ENCODE peak calls at places on chromosomes 4 and X, in seven cellular contexts. S, V, D, M, P, Q and T are unnamed samples.

GRCh38 chrX:107718156-107718621 is 57.4 kb downstream of the TSC22D3 start:
- DNase-seq in S (peak), V (peak), D (peak), M (peak), P (peak), Q (peak), T (peak)

GRCh38 chrX:23387826-23388225 is 53.2 kb downstream of the PTCHD1 start:
- DNase-seq in S (no peak), V (peak), D (no peak), M (peak), P (no peak), Q (no peak), T (peak)

GRCh38 chrX:34288782-34289181 is 156.7 kb upstream of the FAM47A start:
- DNase-seq in S (no peak), V (no peak), D (no peak), M (no peak), P (no peak), Q (no peak), T (no peak)

GRCh38 chr4:60611762-60612496 is 588.2 kb upstream of the ADGRL3 start:
- DNase-seq in S (peak), V (peak), D (no peak), M (peak), P (no peak), Q (no peak), T (no peak)

GRCh38 chr4:165088366-165088765 is 24.3 kb downstream of the TMEM192 start:
- DNase-seq in S (no peak), V (no peak), D (no peak), M (no peak), P (no peak), Q (no peak), T (no peak)

GRCh38 chr4:120921456-120922389 is 803 bp downstream of the PRDM5 start:
- DNase-seq in S (peak), V (peak), D (peak), M (peak), P (no peak), Q (peak), T (peak)

GRCh38 chr4:145785391-145786008 is 105.6 kb downstream of the C4orf51 start:
- DNase-seq in S (no peak), V (no peak), D (no peak), M (no peak), P (no peak), Q (no peak), T (no peak)

GRCh38 chrX:17788439-17788838 is 51.1 kb downstream of the SCML1 start:
- DNase-seq in S (peak), V (peak), D (peak), M (peak), P (peak), Q (peak), T (peak)

GRCh38 chr4:117777721-117778120 is 256.6 kb upstream of the NDST3 start:
- DNase-seq in S (no peak), V (no peak), D (no peak), M (no peak), P (no peak), Q (no peak), T (no peak)

GRCh38 chr4:149280886-149281285 is 534.8 kb downstream of the IQCM start:
- DNase-seq in S (peak), V (no peak), D (no peak), M (no peak), P (no peak), Q (no peak), T (no peak)

GRCh38 chr4:25117274-25117673 is 43.0 kb downstream of the SEPSECS start:
- DNase-seq in S (no peak), V (no peak), D (no peak), M (no peak), P (no peak), Q (no peak), T (no peak)

GRCh38 chr4:107349266-107349665 is 313.2 kb upstream of the DKK2 start:
- DNase-seq in S (no peak), V (peak), D (no peak), M (no peak), P (no peak), Q (no peak), T (peak)

GRCh38 chr4:81164623-81165416 is 50.2 kb downstream of the PRKG2 start:
- DNase-seq in S (peak), V (no peak), D (no peak), M (peak), P (no peak), Q (no peak), T (no peak)

GRCh38 chrX:110301194-110301593 is 16.7 kb downstream of the AMMECR1 start:
- DNase-seq in S (no peak), V (peak), D (no peak), M (no peak), P (no peak), Q (no peak), T (no peak)

DNA sequence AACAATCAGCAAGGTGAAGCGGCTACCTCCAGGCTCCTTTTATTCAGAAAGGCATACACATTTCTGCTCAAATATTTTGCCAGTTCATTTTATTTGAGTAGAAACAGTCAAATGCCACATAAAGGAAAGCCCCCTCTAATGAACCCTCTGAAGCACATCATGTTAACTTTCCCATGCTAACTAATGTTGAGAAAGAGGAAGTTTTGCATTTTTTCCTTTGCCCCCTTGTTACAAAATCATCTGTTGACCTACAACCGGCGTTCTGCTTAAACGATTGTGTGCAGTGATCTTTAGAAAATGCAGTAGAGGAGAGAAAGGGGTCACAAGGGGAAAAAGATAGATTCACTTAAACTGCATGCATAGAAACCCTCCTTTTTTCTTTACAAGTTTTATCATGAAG is 25.2 kb upstream of the ATXN3L start:
- DNase-seq in S (no peak), V (no peak), D (no peak), M (no peak), P (no peak), Q (no peak), T (no peak)
- H2BK5ac ChIP-seq in S (no peak), V (no peak), D (no peak), M (no peak), P (no peak), Q (no peak), T (no peak)

GRCh38 chr4:151534195-151534594 is 125.2 kb downstream of the FHIP1A start:
- DNase-seq in S (no peak), V (no peak), D (no peak), M (no peak), P (no peak), Q (no peak), T (no peak)
- H2BK5ac ChIP-seq in S (no peak), V (no peak), D (no peak), M (no peak), P (no peak), Q (no peak), T (no peak)

DNA sequence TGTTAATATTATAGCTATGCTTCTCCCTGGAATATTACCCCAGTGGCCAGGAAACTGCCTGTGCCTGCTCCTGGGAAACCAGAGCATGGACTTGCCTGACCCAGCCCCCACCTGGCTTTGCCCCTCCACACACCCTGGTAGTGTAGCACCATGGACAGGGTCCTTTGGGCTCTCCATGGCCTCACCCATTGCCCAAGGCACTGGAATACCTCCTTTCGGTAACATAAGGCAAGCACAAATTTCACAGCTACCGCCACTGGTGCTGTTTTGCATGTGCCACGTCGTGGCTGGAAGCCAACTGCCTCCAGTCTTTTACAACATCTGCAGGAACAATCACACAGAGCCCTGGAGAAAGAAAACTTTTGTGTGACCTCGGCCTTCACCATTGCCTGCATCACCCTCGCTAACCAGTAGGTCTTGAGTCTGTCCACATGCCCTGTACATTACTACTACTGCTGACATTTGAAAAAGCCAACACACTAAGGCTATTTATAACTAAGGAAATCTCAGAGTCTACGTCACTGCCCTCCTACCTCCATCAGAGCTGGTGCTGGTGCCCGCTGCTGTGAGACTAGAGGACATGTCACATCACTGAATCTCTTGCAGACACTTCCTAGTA is 47.7 kb downstream of the HPGD start:
- DNase-seq in S (no peak), V (peak), D (peak), M (peak), P (no peak), Q (no peak), T (no peak)
- H2BK5ac ChIP-seq in S (no peak), V (no peak), D (no peak), M (no peak), P (no peak), Q (no peak), T (no peak)

DNA sequence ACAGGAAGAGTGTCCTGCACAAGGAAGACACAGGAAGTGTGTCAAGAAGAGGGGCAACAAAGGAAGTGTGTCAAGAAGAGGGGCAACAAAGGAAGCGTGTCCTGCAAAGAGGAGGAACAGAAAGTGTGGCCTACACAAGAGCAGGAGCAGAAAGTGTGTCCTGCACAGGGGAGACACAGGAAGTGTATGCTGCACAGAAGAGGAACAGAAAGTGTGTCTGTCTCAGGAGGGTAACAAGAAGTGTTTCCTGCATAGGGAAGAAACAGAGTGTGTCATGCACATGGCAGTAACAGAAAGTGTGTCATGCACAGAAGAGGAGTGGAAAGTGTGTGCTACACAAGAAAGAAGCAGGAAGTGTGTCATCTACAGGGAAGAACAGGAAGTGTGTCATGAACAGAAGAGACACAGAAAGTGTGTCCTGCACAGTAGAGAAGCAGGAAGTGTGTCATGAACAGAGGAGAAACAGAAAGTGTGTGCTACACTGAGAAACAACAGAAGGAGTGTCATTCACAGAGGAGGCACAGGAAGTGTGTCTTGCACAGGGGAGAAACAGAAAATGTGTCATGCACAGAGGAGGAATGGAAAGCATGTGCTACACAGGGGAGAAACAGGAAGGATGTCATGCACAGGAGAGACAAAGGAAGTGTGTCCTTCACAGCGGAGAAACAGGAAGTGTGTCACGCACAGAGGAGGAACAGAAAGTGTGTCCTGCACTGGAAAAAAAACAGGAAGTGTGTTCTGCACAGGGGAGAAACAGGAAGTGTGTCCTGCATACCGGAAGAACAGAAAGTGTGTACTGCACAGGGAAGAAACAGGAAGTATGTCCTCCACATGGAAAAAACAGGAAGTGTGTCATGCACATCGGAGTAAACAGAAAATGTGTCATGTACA is 526.4 kb upstream of the PRKX start:
- DNase-seq in S (no peak), V (no peak), D (no peak), M (no peak), P (no peak), Q (no peak), T (no peak)
- H2BK5ac ChIP-seq in S (no peak), V (no peak), D (no peak), M (no peak), P (no peak), Q (no peak), T (no peak)

GRCh38 chrX:37646254-37646653 is 39.3 kb upstream of the XK start:
- DNase-seq in S (no peak), V (peak), D (no peak), M (no peak), P (no peak), Q (no peak), T (no peak)

GRCh38 chrX:37640142-37640541 is 45.4 kb upstream of the XK start:
- DNase-seq in S (no peak), V (no peak), D (no peak), M (no peak), P (no peak), Q (no peak), T (no peak)

DNA sequence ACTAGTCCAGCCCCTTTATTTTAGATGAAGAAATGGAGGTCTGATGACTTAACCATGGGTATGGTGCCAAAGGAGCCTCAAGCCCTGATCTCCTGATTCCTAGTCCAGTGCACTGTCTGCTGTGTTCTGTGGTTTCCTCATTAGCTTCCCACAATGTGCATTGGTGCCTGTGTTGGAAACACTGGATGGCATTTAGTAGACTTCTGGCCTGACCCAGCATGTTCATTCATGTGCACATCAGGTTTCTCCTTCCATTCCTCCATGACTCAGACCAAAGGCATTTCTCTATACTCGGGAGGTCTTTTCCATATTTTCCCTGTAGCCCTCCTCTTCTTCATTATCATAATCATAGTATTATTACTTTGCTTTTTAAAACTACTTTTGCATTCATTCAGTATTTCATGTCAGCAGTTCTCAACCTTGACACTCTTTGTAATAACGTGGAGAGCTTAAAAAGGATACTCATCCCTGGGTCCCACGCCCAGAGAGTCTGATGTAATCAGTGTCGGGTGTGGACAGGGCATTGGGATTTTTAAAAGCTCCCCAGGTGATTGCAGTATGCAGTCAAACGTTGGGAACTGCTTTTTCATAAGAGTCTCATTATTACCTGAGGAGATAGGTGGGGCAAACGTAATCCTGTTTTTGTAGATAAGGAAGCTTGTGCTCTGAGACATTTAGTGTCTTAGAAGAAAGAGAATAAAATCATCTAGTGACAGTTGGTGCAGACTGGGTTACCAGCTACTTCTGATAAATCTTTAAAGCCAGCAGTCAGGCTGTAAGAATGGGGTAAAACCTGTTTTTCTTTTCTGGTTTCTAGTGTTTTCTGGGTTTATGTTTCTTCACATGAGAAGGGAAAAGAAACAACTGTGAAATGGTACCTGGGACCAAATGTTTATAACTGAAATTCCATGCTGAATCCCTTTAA is 40.9 kb upstream of the XK start:
- DNase-seq in S (no peak), V (no peak), D (no peak), M (peak), P (no peak), Q (no peak), T (no peak)
- H2BK5ac ChIP-seq in S (no peak), V (no peak), D (no peak), M (no peak), P (no peak), Q (no peak), T (no peak)

GRCh38 chrX:26109142-26109541 is 29.0 kb upstream of the MAGEB18 start:
- DNase-seq in S (no peak), V (no peak), D (no peak), M (no peak), P (no peak), Q (no peak), T (no peak)
- H2BK5ac ChIP-seq in S (no peak), V (no peak), D (no peak), M (no peak), P (no peak), Q (no peak), T (no peak)